ENCODE peak calls at places on chromosomes 2 and 18, in ten cellular contexts. W is GM23338, R is IMR-90, K is Karpas-422, G is PC-9, Z is fibroblast of lung, D is neural progenitor cell, M is PC-3, J is HCT116, L is GM23248. P is an unnamed sample.

GRCh38 chr2:223123859-223124610 is 72.0 kb downstream of the KCNE4 start:
- DNase-seq in W (no peak), M (no peak), D (no peak), Z (no peak), L (peak), G (no peak), R (peak), J (no peak), K (no peak), P (peak)

GRCh38 chr18:48418409-48419267 is 9.5 kb upstream of the ZBTB7C start:
- DNase-seq in W (no peak), Z (no peak), L (no peak), J (no peak), R (no peak), K (no peak), D (no peak), G (no peak), M (no peak), P (no peak)

GRCh38 chr18:78984941-78985784 is 5.5 kb downstream of the SALL3 start:
- DNase-seq in Z (peak), W (peak), J (no peak), G (no peak), D (peak), L (no peak), M (peak), R (no peak), K (peak), P (no peak)

GRCh38 chr2:16638941-16639340 is 26.7 kb downstream of the CYRIA start:
- DNase-seq in K (no peak), G (peak), W (no peak), J (no peak), D (no peak), M (no peak), R (no peak), Z (no peak), L (no peak), P (no peak)

GRCh38 chr2:190407246-190407661 is 901 bp upstream of the MFSD6 start:
- DNase-seq in R (no peak), K (no peak), J (no peak), D (peak), W (peak), L (no peak), Z (no peak), G (no peak), M (peak), P (no peak)

GRCh38 chr2:50547521-50547920 is 484.4 kb downstream of the NRXN1 start:
- DNase-seq in R (peak), W (no peak), Z (peak), M (no peak), J (no peak), K (no peak), G (no peak), L (no peak), D (no peak), P (no peak)

GRCh38 chr18:55447672-55448018 is 140.3 kb downstream of the TCF4 start:
- DNase-seq in G (no peak), M (no peak), Z (no peak), R (no peak), L (no peak), W (no peak), D (no peak), K (peak), J (no peak), P (no peak)

GRCh38 chr2:165582409-165582808 is 112.9 kb downstream of the CSRNP3 start:
- DNase-seq in J (no peak), M (peak), Z (peak), R (no peak), G (no peak), D (no peak), W (no peak), K (no peak), L (peak), P (no peak)

GRCh38 chr2:212052412-212053159 is 486.0 kb downstream of the ERBB4 start:
- DNase-seq in L (no peak), J (no peak), K (no peak), G (no peak), Z (peak), R (peak), D (no peak), M (peak), W (no peak), P (no peak)

GRCh38 chr2:102336502-102336945 is 19.1 kb upstream of the IL18R1 start:
- DNase-seq in W (no peak), K (no peak), L (peak), R (peak), M (peak), D (no peak), Z (no peak), J (no peak), G (peak), P (no peak)

GRCh38 chr2:120436885-120437603 is 91.1 kb downstream of the INHBB start:
- DNase-seq in G (peak), Z (peak), R (peak), D (peak), L (peak), K (peak), J (peak), M (peak), W (peak), P (peak)

GRCh38 chr2:26887142-26887541 is 39.2 kb downstream of the DPYSL5 start:
- DNase-seq in Z (no peak), G (no peak), W (no peak), K (peak), J (no peak), M (no peak), D (no peak), R (no peak), L (no peak), P (peak)

GRCh38 chr2:167544602-167545001 is 656.3 kb downstream of the XIRP2 start:
- DNase-seq in G (no peak), Z (no peak), J (no peak), R (no peak), W (no peak), D (no peak), K (no peak), M (no peak), L (no peak), P (no peak)

GRCh38 chr2:101520246-101520645 is 45.3 kb upstream of the RFX8 start:
- DNase-seq in R (peak), L (peak), M (peak), G (peak), W (no peak), D (no peak), J (no peak), K (no peak), Z (peak), P (no peak)

GRCh38 chr2:190119948-190120347 is 57.4 kb upstream of the MSTN start:
- DNase-seq in L (peak), D (no peak), J (no peak), W (peak), R (no peak), K (no peak), Z (no peak), M (no peak), G (no peak), P (no peak)

DNA sequence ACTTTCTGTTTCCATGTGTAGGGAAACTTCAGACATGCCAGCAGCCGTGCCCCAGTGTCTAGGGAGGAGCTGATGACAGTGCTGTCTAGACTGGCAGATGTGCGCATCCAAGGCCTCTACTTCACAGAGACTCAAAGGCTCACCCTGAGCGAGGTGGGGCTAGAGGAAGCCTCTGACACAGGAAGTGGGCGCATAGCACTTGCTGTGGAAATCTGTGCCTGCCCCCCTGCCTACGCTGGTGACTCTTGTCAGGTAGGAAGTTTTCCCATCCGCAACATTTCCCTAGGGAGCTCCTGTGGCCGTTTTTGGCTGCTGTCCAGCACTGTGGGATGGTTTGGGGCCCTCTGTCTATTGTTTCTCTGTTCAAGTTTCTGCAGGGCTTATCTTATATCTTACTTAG is 143.1 kb upstream of the TTC39C start:
- DNase-seq in Z (peak), L (no peak), R (no peak), M (peak), K (no peak), G (no peak), J (no peak), D (peak), W (peak), P (peak)
- H3K4me3 ChIP-seq in Z (no peak), L (no peak), R (no peak), M (peak), K (no peak), G (no peak), J (no peak), D (no peak), W (no peak), P (no peak)

GRCh38 chr2:200258881-200259576 is 47.5 kb upstream of the SPATS2L start:
- DNase-seq in L (no peak), K (no peak), Z (no peak), M (peak), W (no peak), R (peak), D (no peak), J (no peak), G (peak), P (no peak)
- H2AFZ ChIP-seq in L (no peak), K (no peak), Z (no peak), M (peak), W (peak), R (no peak), D (peak), J (no peak), G (peak), P (no peak)

GRCh38 chr2:10303634-10304378 is 1.1 kb downstream of the HPCAL1 start:
- DNase-seq in K (no peak), M (peak), J (no peak), Z (peak), L (peak), D (peak), R (peak), W (peak), G (peak), P (peak)

GRCh38 chr2:10306901-10307463 is 4.3 kb downstream of the HPCAL1 start:
- DNase-seq in J (no peak), Z (no peak), G (no peak), R (no peak), M (no peak), K (no peak), L (no peak), D (no peak), W (no peak), P (no peak)

GRCh38 chr2:10305715-10306114 is 3.0 kb downstream of the HPCAL1 start:
- DNase-seq in Z (no peak), R (no peak), G (peak), L (no peak), J (no peak), D (peak), K (peak), W (peak), M (peak), P (peak)

GRCh38 chr2:10304458-10305253 is 2.0 kb downstream of the HPCAL1 start:
- DNase-seq in M (no peak), L (no peak), W (peak), R (no peak), Z (no peak), G (no peak), J (no peak), K (no peak), D (peak), P (no peak)

DNA sequence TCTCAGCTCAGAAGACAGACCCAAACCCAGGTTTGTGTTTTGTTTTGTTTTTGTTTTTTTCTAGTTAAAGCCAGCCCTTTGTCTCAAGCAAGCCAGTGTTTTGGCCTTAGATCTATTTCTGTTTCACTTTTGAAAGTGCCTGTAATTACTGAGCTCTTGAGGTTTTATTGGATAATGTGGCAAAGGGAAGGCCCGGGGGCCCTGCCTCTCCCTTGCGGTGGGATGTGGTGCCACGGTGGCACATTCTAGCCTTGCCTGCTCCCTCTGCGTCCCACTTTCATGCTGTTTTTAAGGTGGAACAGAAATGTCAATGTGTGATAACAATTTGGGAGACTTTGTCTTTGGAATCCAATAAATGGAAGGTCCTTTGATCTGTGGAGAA is 2.5 kb downstream of the HPCAL1 start:
- DNase-seq in M (no peak), K (no peak), J (no peak), R (no peak), W (no peak), G (peak), Z (peak), D (no peak), L (peak), P (no peak)
- H3K4me3 ChIP-seq in M (peak), K (no peak), J (no peak), R (no peak), W (no peak), G (peak), Z (peak), D (no peak), L (peak), P (no peak)

GRCh38 chr2:13666582-13667414 is 950.1 kb downstream of the TRIB2 start:
- DNase-seq in D (no peak), M (no peak), K (no peak), R (no peak), W (no peak), G (no peak), Z (no peak), L (no peak), J (no peak), P (no peak)
- H2AFZ ChIP-seq in D (no peak), M (no peak), K (no peak), R (no peak), W (no peak), G (no peak), Z (no peak), L (no peak), J (no peak), P (no peak)

DNA sequence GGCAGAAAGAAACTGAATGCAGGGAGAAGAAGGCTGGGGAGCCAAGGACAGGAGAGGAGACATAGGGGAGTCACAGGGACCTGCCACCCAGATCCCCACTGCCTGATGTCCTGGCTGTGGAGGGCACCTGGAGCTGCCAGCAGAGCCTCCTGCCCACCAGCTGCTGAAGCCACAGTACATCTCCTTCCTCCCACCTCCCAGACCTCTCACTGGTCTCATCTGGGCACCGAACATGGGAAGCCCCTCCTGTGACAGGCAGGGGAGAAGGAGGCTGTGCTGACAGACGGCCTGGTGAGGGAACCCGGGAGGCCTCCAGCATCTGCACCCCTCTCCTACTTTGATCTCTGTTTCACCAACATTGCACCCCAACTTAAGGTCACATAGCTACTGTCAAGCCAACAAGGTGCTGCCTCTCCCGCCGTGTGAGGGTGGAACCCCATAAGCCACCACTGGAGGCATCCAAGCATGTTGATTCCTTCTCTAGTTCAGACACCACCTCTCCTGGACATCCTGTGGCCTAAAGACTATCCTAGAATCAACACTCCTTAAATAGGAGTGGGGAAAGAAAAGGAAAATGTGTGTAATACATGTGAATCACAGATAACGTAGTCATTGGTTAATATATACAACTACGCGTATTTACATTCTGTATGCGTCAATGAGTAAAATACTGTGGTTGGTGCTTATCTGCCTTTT is 3.6 kb upstream of the RNPEPL1 start:
- DNase-seq in R (peak), D (no peak), L (peak), W (no peak), M (peak), J (no peak), Z (no peak), G (no peak), K (no peak), P (peak)
- H3K4me3 ChIP-seq in R (no peak), D (no peak), L (no peak), W (no peak), M (no peak), J (peak), Z (no peak), G (no peak), K (peak), P (no peak)

GRCh38 chr2:213235741-213236140 is 48.5 kb upstream of the SPAG16 start:
- DNase-seq in G (no peak), D (no peak), M (no peak), R (no peak), K (no peak), Z (no peak), L (no peak), W (no peak), J (no peak), P (no peak)

GRCh38 chr2:213237787-213238186 is 46.5 kb upstream of the SPAG16 start:
- DNase-seq in W (no peak), Z (no peak), L (no peak), J (no peak), M (no peak), G (no peak), D (no peak), R (no peak), K (no peak), P (no peak)

GRCh38 chr2:213234641-213235040 is 49.6 kb upstream of the SPAG16 start:
- DNase-seq in W (peak), K (no peak), J (no peak), D (peak), R (no peak), G (no peak), L (no peak), M (no peak), Z (no peak), P (no peak)

GRCh38 chr2:213238753-213239591 is 45.3 kb upstream of the SPAG16 start:
- DNase-seq in M (peak), W (no peak), J (peak), K (no peak), D (no peak), Z (peak), L (peak), R (peak), G (peak), P (peak)

DNA sequence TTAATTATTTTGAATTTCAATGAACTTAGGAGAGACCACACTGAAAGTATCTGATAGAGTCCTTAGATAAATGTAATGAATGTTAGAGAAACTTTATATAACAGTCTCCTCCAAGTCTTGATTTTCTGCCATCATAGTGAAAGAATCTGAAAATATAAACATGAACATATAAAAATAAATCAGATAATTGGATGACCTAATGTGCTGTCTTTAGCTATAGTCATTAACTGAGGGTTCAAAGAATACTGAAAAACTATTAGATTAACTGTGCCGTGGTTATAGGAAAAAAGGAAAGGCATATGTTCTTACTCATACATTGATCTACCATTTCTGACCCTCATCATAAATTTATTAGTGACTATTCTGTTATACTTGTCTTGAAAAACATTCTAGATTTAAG is 47.0 kb upstream of the SPAG16 start:
- DNase-seq in G (no peak), Z (no peak), K (no peak), L (no peak), D (no peak), M (no peak), W (no peak), R (peak), J (no peak), P (no peak)
- H2AFZ ChIP-seq in G (no peak), Z (no peak), K (no peak), L (peak), D (no peak), M (no peak), W (no peak), R (no peak), J (peak), P (no peak)

DNA sequence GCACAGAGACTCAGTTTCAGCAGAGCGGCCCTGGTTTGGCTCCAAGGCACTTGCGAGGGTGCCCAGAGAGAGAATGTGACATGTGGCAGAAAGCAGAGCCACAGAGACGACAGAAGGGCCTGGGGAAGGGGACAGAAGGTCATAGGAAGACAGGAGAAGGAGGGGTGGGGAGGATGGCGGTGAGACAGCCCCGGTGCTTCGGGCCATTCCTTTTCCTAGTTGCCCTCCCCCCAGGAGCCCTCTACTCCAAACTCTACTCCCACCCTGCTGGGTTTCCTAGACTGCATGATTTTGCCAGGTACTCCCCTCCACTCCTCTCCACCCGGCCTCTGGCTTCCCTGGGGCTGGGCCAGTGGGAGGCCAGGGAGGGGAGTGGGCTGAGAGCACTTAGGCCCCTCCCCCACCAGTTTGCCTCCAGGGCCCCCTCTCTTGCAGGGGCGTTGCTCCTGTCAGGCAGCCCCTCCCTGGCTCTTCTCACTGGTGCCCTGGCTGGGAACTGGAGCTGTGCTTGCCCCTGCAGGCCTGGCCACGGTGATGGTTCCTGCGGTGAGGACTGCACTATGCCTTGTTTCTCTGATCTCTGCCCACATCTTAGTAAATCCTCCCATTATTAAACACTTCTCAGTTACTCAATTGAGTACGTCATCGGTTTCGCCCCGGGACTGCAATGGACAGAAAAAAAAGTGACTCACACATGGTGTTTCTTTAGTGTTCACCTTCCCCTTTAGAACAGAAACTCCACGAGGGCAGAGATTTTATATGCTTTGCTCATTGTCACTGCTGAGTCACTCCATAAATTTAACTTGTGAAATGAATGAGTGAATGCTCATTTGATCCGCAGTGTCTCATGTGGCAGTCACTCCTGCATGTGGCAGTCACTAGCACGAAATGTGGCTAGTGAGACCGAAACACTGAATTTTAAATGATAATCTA is 58.7 kb upstream of the SP3 start:
- DNase-seq in J (peak), Z (peak), G (peak), L (peak), K (no peak), W (peak), D (peak), M (peak), R (peak), P (peak)
- H3K4me3 ChIP-seq in J (no peak), Z (no peak), G (no peak), L (peak), K (no peak), W (peak), D (peak), M (no peak), R (no peak), P (no peak)

GRCh38 chr2:11481426-11481788 is 15.4 kb upstream of the E2F6 start:
- DNase-seq in M (no peak), Z (no peak), J (no peak), G (no peak), W (no peak), K (no peak), R (no peak), L (no peak), D (peak), P (no peak)
- H2AFZ ChIP-seq in M (no peak), Z (no peak), J (no peak), G (no peak), W (peak), K (no peak), R (no peak), L (no peak), D (peak), P (no peak)